ENCODE peak calls at places on chromosomes 5 and 9, in six cellular contexts. P, B, D, C, J and O are unnamed samples.

GRCh38 chr5:141850183-141850768 is 27.9 kb downstream of the PCDH1 start:
- DNase-seq in B (no peak), J (no peak), P (peak), C (peak), D (no peak), O (no peak)

GRCh38 chr5:133523013-133523658 is 89.2 kb downstream of the FSTL4 start:
- DNase-seq in B (no peak), P (no peak), J (no peak), C (no peak), D (no peak), O (no peak)

GRCh38 chr9:76734716-76735115 is 29.5 kb upstream of the PCA3 start:
- DNase-seq in C (no peak), P (no peak), J (no peak), B (no peak), D (no peak), O (no peak)

GRCh38 chr9:19965336-19965735 is 176.5 kb upstream of the SLC24A2 start:
- DNase-seq in P (no peak), B (peak), C (no peak), D (no peak), J (no peak), O (no peak)

GRCh38 chr5:56299212-56299611 is 66.1 kb upstream of the ANKRD55 start:
- DNase-seq in B (no peak), J (no peak), C (no peak), D (no peak), P (no peak), O (peak)

GRCh38 chr5:83567741-83568530 is 96.4 kb downstream of the VCAN start:
- DNase-seq in P (no peak), D (no peak), C (no peak), J (no peak), B (peak), O (no peak)

GRCh38 chr9:99199938-99200539 is 21.7 kb downstream of the ALG2 start:
- DNase-seq in P (no peak), J (no peak), D (no peak), C (no peak), B (no peak), O (no peak)

GRCh38 chr5:17190799-17191391 is 26.5 kb upstream of the BASP1 start:
- DNase-seq in J (no peak), P (no peak), C (no peak), B (no peak), D (no peak), O (no peak)

GRCh38 chr5:134526483-134527155 is 1.1 kb downstream of the JADE2 start:
- DNase-seq in C (no peak), D (peak), J (peak), B (no peak), P (peak), O (peak)

GRCh38 chr5:139459451-139459934 is 3.0 kb downstream of the ECSCR start:
- DNase-seq in B (no peak), C (no peak), D (no peak), P (no peak), J (no peak), O (peak)
- H3K27ac ChIP-seq in B (no peak), C (no peak), D (peak), P (peak), J (peak), O (peak)

DNA sequence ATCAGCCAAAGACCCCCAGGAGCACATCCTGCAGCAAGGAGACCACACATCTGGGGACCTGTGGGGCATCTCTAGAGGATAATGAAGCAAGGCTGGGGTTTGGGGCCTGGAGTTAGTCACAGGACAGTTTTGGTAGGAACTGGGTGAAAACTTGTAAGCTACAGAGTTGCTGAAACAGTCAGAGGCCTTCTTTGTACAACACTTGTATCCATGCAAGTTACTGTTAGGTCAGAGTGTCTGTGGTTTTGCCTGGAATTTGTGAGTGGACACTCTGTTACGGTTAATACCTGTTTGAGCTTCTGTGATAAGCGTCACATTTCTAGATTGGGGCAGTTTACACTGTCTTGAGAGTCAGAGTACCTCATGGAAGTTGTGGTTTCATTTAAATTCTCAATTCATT is 22.6 kb upstream of the ASPN start:
- DNase-seq in P (no peak), J (no peak), D (no peak), C (no peak), B (no peak), O (no peak)
- H3K27ac ChIP-seq in P (no peak), J (no peak), D (no peak), C (peak), B (peak), O (peak)

GRCh38 chr5:168788107-168788506 is 208.9 kb upstream of the PANK3 start:
- DNase-seq in D (no peak), B (no peak), J (no peak), P (no peak), C (no peak), O (no peak)
- H3K27ac ChIP-seq in D (no peak), B (no peak), J (no peak), P (no peak), C (no peak), O (no peak)

DNA sequence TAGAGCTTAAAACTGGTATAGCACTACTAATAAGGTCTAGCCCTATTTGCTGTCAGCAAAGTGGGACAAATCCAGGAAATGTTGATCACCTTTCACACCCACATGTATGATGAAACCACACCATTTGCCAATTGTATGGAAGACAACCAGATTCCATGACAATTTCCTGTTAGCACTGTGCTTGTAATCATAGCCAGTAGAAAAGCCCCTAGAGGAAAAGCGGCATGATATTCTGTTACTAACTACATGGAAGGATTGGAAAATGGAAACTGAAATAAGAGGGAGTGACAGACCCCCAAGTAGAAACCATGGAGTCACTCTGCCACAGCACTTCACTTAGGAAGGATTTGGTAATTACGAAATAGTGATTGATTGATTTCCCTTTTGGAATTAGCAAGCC is 923 bp downstream of the SPATA6L start:
- DNase-seq in C (no peak), D (no peak), J (no peak), P (no peak), B (no peak), O (no peak)
- H3K27ac ChIP-seq in C (peak), D (peak), J (no peak), P (no peak), B (no peak), O (peak)

GRCh38 chr9:69579749-69580581 is 92.2 kb downstream of the APBA1 start:
- DNase-seq in D (no peak), J (no peak), B (no peak), P (no peak), C (no peak), O (no peak)
- H3K27ac ChIP-seq in D (no peak), J (no peak), B (no peak), P (no peak), C (no peak), O (no peak)

DNA sequence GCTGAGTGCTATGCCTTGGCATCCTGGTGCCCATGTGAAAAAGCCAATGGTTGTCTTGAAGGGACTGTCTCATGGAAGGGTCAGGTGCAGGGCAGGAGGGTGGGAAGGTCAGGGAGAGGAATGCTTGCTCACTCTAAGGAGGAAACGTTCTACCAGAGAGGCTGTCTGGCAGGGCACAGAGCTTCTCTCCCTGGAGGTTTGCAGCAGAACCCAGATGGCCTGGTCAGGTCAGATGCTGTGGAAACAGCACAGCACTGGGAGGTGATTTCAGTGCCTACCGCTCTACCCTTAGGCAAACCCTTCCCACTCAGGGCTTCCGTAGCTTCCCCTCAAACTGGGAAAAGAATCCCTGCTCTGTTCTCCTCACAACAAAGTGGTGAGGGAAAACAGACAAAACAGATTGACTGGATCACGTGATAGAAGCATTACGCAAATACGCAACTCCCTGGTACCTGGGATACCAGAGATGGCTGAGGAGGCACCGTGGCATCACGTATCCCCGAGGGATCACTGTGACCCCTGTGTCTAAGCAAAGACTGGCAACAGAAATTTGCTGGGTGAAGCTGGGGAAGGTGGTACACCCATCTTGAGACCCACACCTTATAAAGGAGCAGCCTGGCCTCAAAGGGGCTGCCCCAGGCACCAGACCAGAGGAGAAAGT is 3.9 kb upstream of the MGAT1 start:
- DNase-seq in D (no peak), J (no peak), C (no peak), P (no peak), B (no peak), O (no peak)
- H3K27ac ChIP-seq in D (peak), J (peak), C (no peak), P (no peak), B (peak), O (peak)

DNA sequence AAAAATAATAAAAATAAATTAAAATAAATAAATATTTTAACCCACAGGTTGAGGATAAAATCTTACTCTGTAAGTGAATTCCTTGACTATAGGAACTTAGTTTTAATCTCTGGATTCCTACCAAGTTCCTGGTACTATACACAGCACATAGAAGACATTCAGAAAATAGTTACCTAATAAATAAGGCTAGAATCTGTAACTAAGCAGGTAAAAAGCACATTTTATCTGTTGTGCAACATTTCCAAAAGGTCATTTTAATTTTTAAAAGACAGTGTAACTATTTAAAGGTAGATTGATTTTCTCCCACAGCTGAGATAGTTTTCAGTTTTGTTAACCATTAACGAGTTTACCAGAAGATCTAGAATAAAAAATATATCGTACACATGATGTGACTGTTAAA is 47.8 kb downstream of the MLANA start:
- DNase-seq in B (no peak), D (no peak), C (no peak), J (no peak), P (no peak), O (no peak)
- H3K27ac ChIP-seq in B (no peak), D (no peak), C (no peak), J (no peak), P (no peak), O (no peak)

GRCh38 chr9:108473209-108474112 is 382.3 kb downstream of the ACTL7B start:
- DNase-seq in P (no peak), D (no peak), J (peak), B (no peak), C (peak), O (peak)
- H3K27ac ChIP-seq in P (no peak), D (no peak), J (peak), B (no peak), C (peak), O (no peak)

DNA sequence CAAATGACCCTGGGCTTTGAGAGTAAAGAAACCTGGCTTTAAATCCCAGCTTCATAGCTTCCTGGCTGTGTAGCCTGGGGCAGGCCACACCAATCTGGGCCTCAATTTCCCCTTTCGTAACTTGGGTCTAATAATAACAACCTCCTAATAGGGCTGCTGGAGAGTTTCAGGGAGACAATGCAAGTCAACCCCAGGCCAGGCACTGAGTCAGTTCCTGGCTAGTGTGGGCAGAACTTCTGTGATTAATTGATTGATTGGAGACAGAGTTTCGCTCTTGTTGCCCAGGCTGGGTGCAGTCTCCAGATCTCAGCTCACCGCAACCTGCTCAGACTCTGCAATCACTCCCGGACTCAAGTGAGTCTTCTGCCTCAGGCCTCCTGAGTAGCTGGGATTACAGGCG is 3.4 kb upstream of the SH2D3C start:
- DNase-seq in C (no peak), P (no peak), B (no peak), J (no peak), D (no peak), O (no peak)
- H3K27ac ChIP-seq in C (no peak), P (no peak), B (no peak), J (no peak), D (no peak), O (no peak)

DNA sequence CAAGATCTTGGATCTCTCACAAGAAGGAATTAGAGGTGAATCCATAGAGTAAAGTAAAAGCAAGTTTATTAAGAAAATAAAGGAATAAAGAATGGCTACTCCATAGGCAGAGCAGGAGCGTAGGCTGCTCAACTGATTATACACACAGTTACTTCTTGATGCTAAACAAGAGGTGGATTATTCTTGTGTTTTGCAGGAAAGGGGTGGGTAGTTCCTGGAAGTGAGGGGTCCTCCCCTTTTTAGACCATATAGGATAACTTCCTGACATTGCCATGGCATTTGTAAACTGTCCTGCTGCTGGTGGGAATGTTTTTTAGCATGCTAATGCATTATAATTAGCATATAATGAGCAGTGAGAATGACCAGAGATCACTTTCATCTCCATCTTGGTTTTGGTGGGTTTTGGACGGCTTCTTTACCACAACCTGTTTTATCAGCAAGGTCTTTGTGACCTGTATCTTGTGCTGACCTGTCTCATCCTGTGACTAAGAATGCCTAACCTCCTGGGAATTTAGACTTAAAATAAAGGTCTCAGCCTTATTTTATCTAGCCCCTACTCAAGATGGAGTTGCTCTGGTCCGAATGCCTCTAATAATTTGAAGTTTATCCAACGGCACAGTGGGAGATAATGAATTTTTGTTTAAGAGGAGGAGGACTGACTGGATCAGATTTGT is 165.7 kb upstream of the DMRT1 start:
- DNase-seq in P (no peak), J (no peak), C (no peak), B (no peak), D (no peak), O (no peak)
- H3K27ac ChIP-seq in P (no peak), J (no peak), C (peak), B (no peak), D (no peak), O (no peak)